ENCODE peak calls at places on chromosome 20, in six cellular contexts. J is MM.1S, O is colonic mucosa, T is astrocyte of the spinal cord, G is nephron progenitor cell, A is HFF-Myc. L is an unnamed sample.

GRCh38 chr20:11724112-11724511 is 193.6 kb upstream of the BTBD3 start:
- DNase-seq in O (no peak), A (no peak), T (no peak), G (no peak), J (no peak), L (no peak)

GRCh38 chr20:4272225-4272624 is 256.9 kb upstream of the RNF24 start:
- DNase-seq in J (no peak), A (no peak), O (no peak), T (peak), G (no peak), L (no peak)

GRCh38 chr20:50584687-50585086 is 74.5 kb downstream of the PTPN1 start:
- DNase-seq in T (no peak), O (no peak), A (no peak), G (no peak), J (no peak), L (no peak)

GRCh38 chr20:51569815-51570741 is 27.6 kb upstream of the NFATC2 start:
- DNase-seq in O (no peak), T (no peak), G (no peak), J (no peak), A (no peak), L (no peak)

GRCh38 chr20:36307412-36308317 is 1.5 kb downstream of the DLGAP4 start:
- DNase-seq in O (no peak), G (no peak), A (no peak), J (no peak), T (no peak), L (no peak)

GRCh38 chr20:40676870-40677269 is 12.2 kb downstream of the MAFB start:
- DNase-seq in J (no peak), A (no peak), T (no peak), G (no peak), O (no peak), L (no peak)

GRCh38 chr20:31841928-31842327 is 3.5 kb downstream of the FOXS1 start:
- DNase-seq in O (no peak), G (no peak), T (peak), J (no peak), A (no peak), L (no peak)

GRCh38 chr20:50283922-50284810 is 93.5 kb downstream of the CEBPB start:
- DNase-seq in A (no peak), T (peak), J (no peak), G (no peak), O (no peak), L (no peak)

GRCh38 chr20:3871549-3872265 is 17.5 kb upstream of the PANK2 start:
- DNase-seq in O (no peak), J (no peak), A (no peak), T (no peak), G (no peak), L (no peak)

GRCh38 chr20:3766832-3767433 is 620 bp downstream of the ADISSP start:
- DNase-seq in G (peak), T (no peak), A (no peak), J (no peak), O (no peak), L (no peak)

GRCh38 chr20:57941121-57941522 is 231.3 kb upstream of the PMEPA1 start:
- DNase-seq in G (no peak), J (no peak), T (no peak), O (peak), A (no peak), L (no peak)

GRCh38 chr20:57936636-57937310 is 227.0 kb upstream of the PMEPA1 start:
- DNase-seq in O (no peak), A (no peak), T (no peak), G (no peak), J (no peak), L (no peak)

GRCh38 chr20:57939499-57939898 is 229.7 kb upstream of the PMEPA1 start:
- DNase-seq in J (no peak), O (no peak), G (no peak), A (no peak), T (no peak), L (no peak)

GRCh38 chr20:57940376-57940775 is 230.6 kb upstream of the PMEPA1 start:
- DNase-seq in O (no peak), G (no peak), A (no peak), J (no peak), T (no peak), L (no peak)

DNA sequence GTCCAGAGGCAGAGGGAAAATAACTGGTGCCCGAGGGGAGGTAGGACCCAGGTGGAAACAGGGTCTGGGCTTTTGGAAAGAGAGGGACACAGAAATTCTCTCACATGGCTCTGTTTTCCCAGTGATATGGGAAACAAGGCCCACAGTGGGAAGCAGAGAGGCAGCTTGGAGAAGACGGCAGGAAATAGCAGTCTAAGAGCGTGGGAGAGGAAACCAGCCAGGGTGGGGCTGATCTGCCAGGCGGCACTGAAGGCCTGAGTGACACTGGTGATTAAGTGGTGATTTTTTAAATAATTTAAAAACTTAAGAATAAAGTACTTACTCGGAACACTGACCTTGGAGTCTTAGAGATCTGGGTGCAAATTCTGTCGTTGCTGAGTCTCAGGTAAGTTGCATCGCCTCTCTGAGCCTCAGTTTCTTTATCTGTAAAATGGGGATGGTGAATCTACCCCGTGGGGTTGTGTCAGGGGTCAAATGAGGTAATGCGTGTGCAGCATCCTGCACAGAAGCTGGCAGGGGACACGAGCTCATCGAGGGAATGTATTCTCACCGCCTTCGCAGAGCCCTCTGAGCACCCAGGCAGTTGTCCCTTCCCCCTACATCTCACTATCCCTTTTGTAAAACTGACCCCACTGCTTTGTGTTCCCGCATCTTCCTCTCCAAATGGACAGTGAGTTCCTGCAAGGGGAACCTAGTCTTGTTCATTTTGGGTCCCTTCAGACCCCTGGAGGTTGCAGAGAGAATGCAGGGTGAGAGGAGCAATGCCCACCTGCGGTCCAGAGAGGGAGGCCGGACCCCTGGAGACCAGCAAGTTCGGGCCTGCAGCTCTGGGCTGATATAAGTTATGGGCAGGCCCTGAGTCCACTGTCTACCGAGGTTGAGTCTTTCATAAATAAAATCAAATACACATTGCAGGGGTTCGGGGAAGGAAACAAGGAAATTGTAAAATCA is 228.6 kb upstream of the PMEPA1 start:
- DNase-seq in G (no peak), O (no peak), A (no peak), J (no peak), T (peak), L (no peak)
- TF ChIP-seq CTCF in G (no peak), O (no peak), A (peak), J (no peak), T (peak), L (no peak)

DNA sequence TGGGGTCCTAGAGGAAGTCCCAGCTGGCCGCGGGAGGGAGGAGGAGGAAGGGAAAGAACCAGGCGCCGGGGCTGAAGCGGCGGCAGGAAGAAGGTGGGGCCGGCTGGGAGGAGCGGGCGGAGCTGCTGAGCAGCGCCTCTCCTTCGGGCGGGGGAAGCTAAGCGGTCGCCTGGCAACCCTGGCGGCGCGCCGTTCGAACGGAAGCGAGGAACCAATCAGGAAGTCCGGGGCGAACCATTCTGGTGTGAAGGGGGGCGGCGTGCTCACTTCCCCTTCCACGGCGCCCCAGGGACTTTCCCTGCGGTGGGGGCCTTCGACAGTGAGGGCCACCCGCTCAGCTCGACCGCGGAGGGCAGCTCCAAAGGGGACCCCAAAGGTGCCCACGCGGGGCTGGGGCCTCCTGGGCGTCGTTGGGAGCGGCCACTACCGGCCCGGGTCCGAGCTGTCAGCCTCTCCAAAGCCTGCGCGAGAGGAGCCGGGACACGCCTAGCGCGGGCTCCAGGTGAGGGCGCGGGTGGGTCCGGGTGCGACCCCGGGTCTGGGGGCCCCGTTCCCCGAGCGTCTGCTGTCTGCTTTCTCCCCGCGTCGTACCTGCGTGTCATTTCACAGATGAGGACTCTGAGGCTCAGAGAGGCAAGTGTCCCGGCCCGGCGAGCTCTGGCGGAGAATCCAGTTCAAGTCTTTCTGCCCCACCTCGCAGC is at the start of gene FAM110A:
- DNase-seq in J (peak), T (peak), G (peak), A (peak), O (peak), L (peak)
- TF ChIP-seq CTCF in J (no peak), T (no peak), G (no peak), A (no peak), O (no peak), L (no peak)

GRCh38 chr20:62246872-62247652 is 8.7 kb downstream of the OSBPL2 start:
- DNase-seq in G (no peak), A (no peak), T (no peak), O (no peak), J (no peak), L (no peak)
- TF ChIP-seq CTCF in G (no peak), A (no peak), T (no peak), O (no peak), J (no peak), L (no peak)

DNA sequence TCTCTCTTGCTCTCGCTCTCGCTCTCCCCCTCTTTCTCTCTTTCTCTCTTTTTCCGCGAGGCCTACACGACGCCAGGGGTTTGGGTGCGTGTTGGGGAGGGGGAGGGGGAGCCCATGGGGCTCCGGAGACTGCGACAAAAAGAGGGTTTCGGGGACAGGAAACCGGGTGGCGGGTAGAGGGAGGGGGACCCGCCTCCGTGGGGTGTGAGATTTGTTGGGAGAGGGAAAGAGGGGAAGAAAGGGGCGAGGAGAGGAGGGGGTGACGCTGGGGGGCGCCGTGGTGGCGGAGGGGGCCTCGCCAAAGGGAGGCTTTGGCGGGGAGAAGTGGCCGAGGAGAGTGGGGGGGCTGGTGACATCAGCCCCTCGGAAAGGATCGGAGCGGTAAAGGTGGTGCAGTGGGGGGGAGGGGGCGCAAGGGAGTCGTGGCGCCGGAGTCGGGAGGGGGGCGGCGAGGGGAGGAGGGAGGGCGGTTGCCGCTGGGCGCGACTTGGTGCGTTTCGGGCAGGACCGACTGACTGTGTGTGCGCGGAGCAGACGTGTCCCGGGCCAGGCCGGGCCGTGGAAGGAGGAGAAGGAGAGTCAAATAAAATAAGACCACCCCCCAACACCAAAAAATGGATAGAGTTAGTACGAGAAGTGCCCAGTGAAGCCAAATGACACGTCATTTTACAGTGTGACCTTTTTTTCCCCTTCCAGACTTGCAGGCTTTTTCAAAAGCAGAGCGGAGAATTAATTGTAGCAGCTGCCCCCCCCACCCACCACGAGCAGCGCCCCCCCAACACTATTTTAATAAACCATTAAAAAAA is 39.8 kb downstream of the GNAS start:
- DNase-seq in G (peak), T (peak), O (peak), J (peak), A (no peak), L (peak)
- TF ChIP-seq CTCF in G (no peak), T (peak), O (no peak), J (peak), A (no peak), L (peak)

GRCh38 chr20:44284032-44284431 is 27.0 kb downstream of the FITM2 start:
- DNase-seq in O (no peak), J (no peak), G (no peak), T (no peak), A (no peak), L (no peak)

GRCh38 chr20:44282148-44282547 is 28.9 kb downstream of the FITM2 start:
- DNase-seq in A (no peak), G (no peak), O (no peak), J (no peak), T (no peak), L (no peak)

GRCh38 chr20:44274303-44275017 is 27.4 kb downstream of the GDAP1L1 start:
- DNase-seq in G (no peak), A (no peak), J (no peak), O (no peak), T (no peak), L (no peak)

GRCh38 chr20:44280387-44280786 is 30.6 kb downstream of the FITM2 start:
- DNase-seq in O (no peak), G (no peak), J (no peak), A (no peak), T (no peak), L (no peak)

GRCh38 chr20:44279228-44279627 is 31.8 kb downstream of the FITM2 start:
- DNase-seq in T (peak), J (no peak), G (no peak), O (no peak), A (no peak), L (no peak)
- TF ChIP-seq CTCF in T (no peak), J (no peak), G (no peak), O (no peak), A (no peak), L (no peak)

GRCh38 chr20:54654460-54654859 is 179.1 kb downstream of the DOK5 start:
- DNase-seq in A (no peak), G (no peak), J (no peak), O (no peak), T (no peak), L (no peak)
- TF ChIP-seq CTCF in A (no peak), G (no peak), J (no peak), O (no peak), T (no peak), L (no peak)

GRCh38 chr20:63101781-63102719 is 95.3 kb upstream of the BHLHE23 start:
- DNase-seq in G (peak), J (peak), O (peak), T (peak), A (no peak), L (peak)
- TF ChIP-seq CTCF in G (no peak), J (no peak), O (no peak), T (no peak), A (no peak), L (no peak)

DNA sequence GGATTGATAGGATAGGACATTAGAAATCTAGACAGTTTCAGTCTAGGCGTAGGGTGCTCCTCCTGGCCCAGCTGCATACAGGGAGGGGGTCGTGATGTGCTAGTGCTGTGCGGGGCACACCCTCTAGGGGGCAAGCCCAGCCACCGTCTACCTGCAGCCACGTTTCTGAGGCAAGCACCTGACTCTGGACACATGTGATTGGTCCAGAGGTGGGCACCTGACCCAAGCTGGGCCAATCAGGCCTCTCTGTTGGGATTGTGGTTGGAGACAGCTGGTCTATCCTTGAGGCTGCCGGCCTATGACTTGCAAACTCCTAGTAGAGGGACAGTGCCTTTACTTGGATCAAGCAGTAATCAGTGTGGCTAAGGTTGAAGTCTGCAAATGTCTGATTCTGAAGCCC is 317.1 kb downstream of the BMP7 start:
- DNase-seq in J (no peak), G (no peak), T (no peak), A (no peak), O (no peak), L (no peak)
- TF ChIP-seq CTCF in J (no peak), G (no peak), T (no peak), A (no peak), O (no peak), L (no peak)